ENCODE peak calls at places on chromosomes 11 and 22, in six cellular contexts. One of them, this sample, is unnamed.
A peak's percentile ranks its signal among the peaks of the same experiment; 100 is the strongest.

GRCh38 chr11:76918941-76919386 is 58.2 kb downstream of the ACER3 start:
- DNase-seq in neuronal stem cell: peak; percentile 18
- DNase-seq in H9: no peak
- DNase-seq in IMR-90: peak; percentile 78
- DNase-seq in H1: no peak
- DNase-seq in mesenchymal stem cell: peak; percentile 75
- DNase-seq in this sample: peak; percentile 68

GRCh38 chr11:130650456-130651068 is 202.1 kb downstream of the ADAMTS15 start:
- DNase-seq in neuronal stem cell: no peak
- DNase-seq in H9: no peak
- DNase-seq in IMR-90: peak; percentile 59
- DNase-seq in H1: no peak
- DNase-seq in mesenchymal stem cell: peak; percentile 20
- DNase-seq in this sample: no peak

GRCh38 chr11:87463486-87464102 is 425.9 kb downstream of the TMEM135 start:
- DNase-seq in neuronal stem cell: peak; percentile 27
- DNase-seq in H9: peak; percentile 56
- DNase-seq in IMR-90: peak; percentile 36
- DNase-seq in H1: no peak
- DNase-seq in mesenchymal stem cell: no peak
- DNase-seq in this sample: peak; percentile 86

GRCh38 chr11:68503281-68503687 is 42.7 kb downstream of the PPP6R3 start:
- DNase-seq in neuronal stem cell: no peak
- DNase-seq in H9: no peak
- DNase-seq in IMR-90: peak; percentile 36
- DNase-seq in H1: no peak
- DNase-seq in mesenchymal stem cell: peak; percentile 71
- DNase-seq in this sample: peak; percentile 44

GRCh38 chr11:125978171-125978570 is 32.3 kb downstream of the VSIG10L2 start:
- DNase-seq in neuronal stem cell: no peak
- DNase-seq in H9: no peak
- DNase-seq in IMR-90: no peak
- DNase-seq in H1: no peak
- DNase-seq in mesenchymal stem cell: no peak
- DNase-seq in this sample: no peak

GRCh38 chr11:25970726-25971508 is 361.0 kb upstream of the ANO3 start:
- DNase-seq in neuronal stem cell: no peak
- DNase-seq in H9: no peak
- DNase-seq in IMR-90: no peak
- DNase-seq in H1: no peak
- DNase-seq in mesenchymal stem cell: no peak
- DNase-seq in this sample: peak; percentile 36

GRCh38 chr11:55942785-55943392 is 6.7 kb upstream of the OR5I1 start:
- DNase-seq in neuronal stem cell: peak; percentile 45
- DNase-seq in H9: no peak
- DNase-seq in IMR-90: peak; percentile 7
- DNase-seq in H1: no peak
- DNase-seq in mesenchymal stem cell: peak; percentile 14
- DNase-seq in this sample: peak; percentile 69

GRCh38 chr11:12871251-12871650 is 137.9 kb upstream of the RASSF10 start:
- DNase-seq in neuronal stem cell: no peak
- DNase-seq in H9: no peak
- DNase-seq in IMR-90: no peak
- DNase-seq in H1: no peak
- DNase-seq in mesenchymal stem cell: no peak
- DNase-seq in this sample: no peak

GRCh38 chr11:1963864-1964263 is 16.7 kb downstream of the MRPL23 start:
- DNase-seq in neuronal stem cell: no peak
- DNase-seq in H9: no peak
- DNase-seq in IMR-90: no peak
- DNase-seq in H1: no peak
- DNase-seq in mesenchymal stem cell: no peak
- DNase-seq in this sample: no peak

GRCh38 chr11:47705722-47706121 is 9.4 kb downstream of the AGBL2 start:
- DNase-seq in neuronal stem cell: no peak
- DNase-seq in H9: no peak
- DNase-seq in IMR-90: no peak
- DNase-seq in H1: no peak
- DNase-seq in mesenchymal stem cell: no peak
- DNase-seq in this sample: no peak

GRCh38 chr11:73095613-73096012 is 46.5 kb downstream of the FCHSD2 start:
- DNase-seq in neuronal stem cell: no peak
- DNase-seq in H9: no peak
- DNase-seq in IMR-90: no peak
- DNase-seq in H1: no peak
- DNase-seq in mesenchymal stem cell: no peak
- DNase-seq in this sample: no peak

GRCh38 chr11:11552688-11553087 is 69.1 kb downstream of the GALNT18 start:
- DNase-seq in neuronal stem cell: no peak
- DNase-seq in H9: no peak
- DNase-seq in IMR-90: no peak
- DNase-seq in H1: no peak
- DNase-seq in mesenchymal stem cell: no peak
- DNase-seq in this sample: peak; percentile 37

GRCh38 chr22:39462443-39463147 is 5.8 kb downstream of the MGAT3 start:
- DNase-seq in neuronal stem cell: no peak
- DNase-seq in H9: peak; percentile 71
- DNase-seq in IMR-90: no peak
- DNase-seq in H1: no peak
- DNase-seq in mesenchymal stem cell: no peak
- DNase-seq in this sample: peak; percentile 84

GRCh38 chr22:38205261-38206128 is 3.7 kb downstream of the MAFF start:
- DNase-seq in neuronal stem cell: no peak
- DNase-seq in H9: peak; percentile 23
- DNase-seq in IMR-90: peak; percentile 79
- DNase-seq in H1: no peak
- DNase-seq in mesenchymal stem cell: peak; percentile 47
- DNase-seq in this sample: no peak

GRCh38 chr22:23226497-23226850 is 46.2 kb downstream of the BCR start:
- DNase-seq in neuronal stem cell: no peak
- DNase-seq in H9: no peak
- DNase-seq in IMR-90: no peak
- DNase-seq in H1: no peak
- DNase-seq in mesenchymal stem cell: no peak
- DNase-seq in this sample: no peak

GRCh38 chr22:41899992-41900651 is 14.8 kb downstream of the SHISA8 start:
- DNase-seq in neuronal stem cell: no peak
- DNase-seq in H9: no peak
- DNase-seq in IMR-90: no peak
- DNase-seq in H1: no peak
- DNase-seq in mesenchymal stem cell: no peak
- DNase-seq in this sample: no peak

GRCh38 chr22:25750569-25751173 is 8.7 kb downstream of the MYO18B start:
- DNase-seq in neuronal stem cell: no peak
- DNase-seq in H9: no peak
- DNase-seq in IMR-90: no peak
- DNase-seq in H1: no peak
- DNase-seq in mesenchymal stem cell: no peak
- DNase-seq in this sample: peak; percentile 57

GRCh38 chr11:34909955-34910354 is 6.2 kb downstream of the APIP start:
- DNase-seq in neuronal stem cell: no peak
- DNase-seq in H9: no peak
- DNase-seq in IMR-90: no peak
- DNase-seq in H1: no peak
- DNase-seq in mesenchymal stem cell: no peak
- DNase-seq in this sample: no peak

GRCh38 chr11:118998822-118999221 is 884 bp downstream of the CENATAC start:
- DNase-seq in neuronal stem cell: no peak
- DNase-seq in H9: peak; percentile 66
- DNase-seq in IMR-90: peak; percentile 72
- DNase-seq in H1: no peak
- DNase-seq in mesenchymal stem cell: peak; percentile 68
- DNase-seq in this sample: peak; percentile 93

GRCh38 chr11:113849713-113850112 is 25.7 kb downstream of the USP28 start:
- DNase-seq in neuronal stem cell: no peak
- DNase-seq in H9: peak; percentile 83
- DNase-seq in IMR-90: no peak
- DNase-seq in H1: peak; percentile 73
- DNase-seq in mesenchymal stem cell: no peak
- DNase-seq in this sample: peak; percentile 21

GRCh38 chr11:86802601-86803051 is 2.3 kb downstream of the PRSS23 start:
- DNase-seq in neuronal stem cell: no peak
- DNase-seq in H9: peak; percentile 61
- DNase-seq in IMR-90: peak; percentile 57
- DNase-seq in H1: no peak
- DNase-seq in mesenchymal stem cell: peak; percentile 75
- DNase-seq in this sample: peak; percentile 83

GRCh38 chr22:26542831-26543230 is 30.6 kb upstream of the TFIP11 start:
- DNase-seq in neuronal stem cell: no peak
- DNase-seq in H9: no peak
- DNase-seq in IMR-90: no peak
- DNase-seq in H1: no peak
- DNase-seq in mesenchymal stem cell: no peak
- DNase-seq in this sample: no peak

GRCh38 chr22:49052560-49052959 is 775.1 kb downstream of the BRD1 start:
- DNase-seq in neuronal stem cell: no peak
- DNase-seq in H9: no peak
- DNase-seq in IMR-90: no peak
- DNase-seq in H1: no peak
- DNase-seq in mesenchymal stem cell: no peak
- DNase-seq in this sample: no peak

GRCh38 chr11:73288873-73289707 is 17.0 kb downstream of the P2RY6 start:
- DNase-seq in neuronal stem cell: peak; percentile 79
- DNase-seq in H9: peak; percentile 81
- DNase-seq in IMR-90: peak; percentile 65
- DNase-seq in H1: no peak
- DNase-seq in mesenchymal stem cell: peak; percentile 84
- DNase-seq in this sample: peak; percentile 76

GRCh38 chr11:74312321-74312720 is 881 bp upstream of the P4HA3 start:
- DNase-seq in neuronal stem cell: no peak
- DNase-seq in H9: no peak
- DNase-seq in IMR-90: no peak
- DNase-seq in H1: no peak
- DNase-seq in mesenchymal stem cell: no peak
- DNase-seq in this sample: no peak

GRCh38 chr11:100932474-100933100 is 197.0 kb downstream of the PGR start:
- DNase-seq in neuronal stem cell: no peak
- DNase-seq in H9: no peak
- DNase-seq in IMR-90: peak; percentile 55
- DNase-seq in H1: no peak
- DNase-seq in mesenchymal stem cell: peak; percentile 59
- DNase-seq in this sample: peak; percentile 53

GRCh38 chr11:208917-209260 is 1.4 kb downstream of the RIC8A start:
- DNase-seq in neuronal stem cell: no peak
- DNase-seq in H9: no peak
- DNase-seq in IMR-90: no peak
- DNase-seq in H1: no peak
- DNase-seq in mesenchymal stem cell: no peak
- DNase-seq in this sample: no peak

DNA sequence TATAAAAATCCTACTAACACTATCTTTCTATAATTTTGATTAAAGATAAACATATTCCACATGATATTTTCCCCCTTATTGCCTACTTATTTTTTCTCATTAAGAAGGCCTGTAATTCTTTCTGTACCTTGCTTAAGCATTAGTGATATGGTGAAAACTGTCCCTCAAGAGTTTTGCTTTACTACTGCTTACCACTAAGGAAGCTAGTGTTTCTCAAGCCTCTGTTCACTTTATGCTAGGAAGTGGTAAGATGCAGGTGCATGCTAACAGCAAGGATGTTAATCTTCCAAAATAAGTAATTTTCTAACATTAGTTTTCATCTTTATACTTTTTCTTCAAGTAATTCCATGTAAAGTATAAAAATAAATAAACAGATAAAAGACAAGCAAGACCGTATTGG is 731.2 kb upstream of the CNTN5 start:
- DNase-seq in neuronal stem cell: no peak
- DNase-seq in H9: no peak
- DNase-seq in IMR-90: no peak
- DNase-seq in H1: no peak
- DNase-seq in mesenchymal stem cell: no peak
- DNase-seq in this sample: no peak
- H2BK15ac ChIP-seq in neuronal stem cell: no peak overlapping the region
- H2BK15ac ChIP-seq in H9: no peak overlapping the region
- H2BK15ac ChIP-seq in IMR-90: no peak overlapping the region
- H2BK15ac ChIP-seq in H1: no peak overlapping the region
- H2BK15ac ChIP-seq in mesenchymal stem cell: no peak overlapping the region
- H2BK15ac ChIP-seq in this sample: no peak overlapping the region

GRCh38 chr22:27947461-27947860 is 28.4 kb upstream of the PITPNB start:
- DNase-seq in neuronal stem cell: no peak
- DNase-seq in H9: no peak
- DNase-seq in IMR-90: no peak
- DNase-seq in H1: no peak
- DNase-seq in mesenchymal stem cell: no peak
- DNase-seq in this sample: peak; percentile 78

GRCh38 chr22:27948569-27948968 is 29.5 kb upstream of the PITPNB start:
- DNase-seq in neuronal stem cell: no peak
- DNase-seq in H9: no peak
- DNase-seq in IMR-90: no peak
- DNase-seq in H1: no peak
- DNase-seq in mesenchymal stem cell: no peak
- DNase-seq in this sample: no peak

GRCh38 chr22:27952091-27952490 is 33.0 kb upstream of the PITPNB start:
- DNase-seq in neuronal stem cell: no peak
- DNase-seq in H9: no peak
- DNase-seq in IMR-90: peak; percentile 81
- DNase-seq in H1: no peak
- DNase-seq in mesenchymal stem cell: peak; percentile 60
- DNase-seq in this sample: no peak

GRCh38 chr22:27952779-27953178 is 33.7 kb upstream of the PITPNB start:
- DNase-seq in neuronal stem cell: no peak
- DNase-seq in H9: no peak
- DNase-seq in IMR-90: no peak
- DNase-seq in H1: no peak
- DNase-seq in mesenchymal stem cell: no peak
- DNase-seq in this sample: no peak

GRCh38 chr22:27949421-27949820 is 30.4 kb upstream of the PITPNB start:
- DNase-seq in neuronal stem cell: no peak
- DNase-seq in H9: no peak
- DNase-seq in IMR-90: no peak
- DNase-seq in H1: no peak
- DNase-seq in mesenchymal stem cell: no peak
- DNase-seq in this sample: no peak
- H2BK15ac ChIP-seq in neuronal stem cell: no peak overlapping the region
- H2BK15ac ChIP-seq in H9: no peak overlapping the region
- H2BK15ac ChIP-seq in IMR-90: no peak overlapping the region
- H2BK15ac ChIP-seq in H1: no peak overlapping the region
- H2BK15ac ChIP-seq in mesenchymal stem cell: no peak overlapping the region
- H2BK15ac ChIP-seq in this sample: no peak overlapping the region

GRCh38 chr11:46373787-46374740 is 7.4 kb upstream of the MDK start:
- DNase-seq in neuronal stem cell: no peak
- DNase-seq in H9: no peak
- DNase-seq in IMR-90: no peak
- DNase-seq in H1: no peak
- DNase-seq in mesenchymal stem cell: no peak
- DNase-seq in this sample: no peak
- H2BK15ac ChIP-seq in neuronal stem cell: no peak overlapping the region
- H2BK15ac ChIP-seq in H9: no peak overlapping the region
- H2BK15ac ChIP-seq in IMR-90: no peak overlapping the region
- H2BK15ac ChIP-seq in H1: no peak overlapping the region
- H2BK15ac ChIP-seq in mesenchymal stem cell: no peak overlapping the region
- H2BK15ac ChIP-seq in this sample: no peak overlapping the region

DNA sequence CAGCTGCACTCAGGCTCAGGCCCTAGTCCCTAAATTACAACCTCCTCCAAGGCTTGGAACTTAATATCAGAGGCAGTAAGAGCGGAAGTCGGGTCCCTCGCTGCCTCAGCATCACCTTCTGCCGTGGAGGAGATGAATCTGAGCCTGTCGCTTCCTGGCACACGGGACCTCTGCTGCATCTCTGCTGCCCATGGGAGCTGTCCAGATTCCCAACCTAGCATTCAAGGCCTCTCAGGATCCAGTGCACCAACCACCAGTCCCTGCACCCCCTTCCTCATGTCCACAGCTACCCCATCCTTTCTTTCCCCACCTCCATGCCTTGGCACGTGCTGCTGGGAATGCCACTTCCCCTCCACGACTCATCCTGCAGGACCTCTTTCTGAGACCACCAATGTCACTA is 2.5 kb upstream of the PTGDR2 start:
- DNase-seq in neuronal stem cell: no peak
- DNase-seq in H9: no peak
- DNase-seq in IMR-90: no peak
- DNase-seq in H1: no peak
- DNase-seq in mesenchymal stem cell: no peak
- DNase-seq in this sample: no peak
- H2BK15ac ChIP-seq in neuronal stem cell: no peak overlapping the region
- H2BK15ac ChIP-seq in H9: no peak overlapping the region
- H2BK15ac ChIP-seq in IMR-90: no peak overlapping the region
- H2BK15ac ChIP-seq in H1: no peak overlapping the region
- H2BK15ac ChIP-seq in mesenchymal stem cell: no peak overlapping the region
- H2BK15ac ChIP-seq in this sample: no peak overlapping the region

This sample was measured in mesendoderm.